ENCODE peak calls at places on chromosomes 16 and 17, in five cellular contexts. M is natural killer cell, Q is spleen, T is AG04449, R is psoas muscle. A is an unnamed sample.

GRCh38 chr16:3175157-3176153 is 12.5 kb upstream of the OR1F1 start:
- DNase-seq in M (no peak), Q (peak), T (no peak), R (no peak), A (no peak)

GRCh38 chr17:56319531-56319930 is 166.3 kb downstream of the ANKFN1 start:
- DNase-seq in M (no peak), Q (no peak), T (no peak), R (no peak), A (no peak)

GRCh38 chr17:63918305-63918704 is 334 bp downstream of the GH1 start:
- DNase-seq in M (no peak), Q (no peak), T (no peak), R (no peak), A (no peak)

GRCh38 chr17:27455914-27456680 is at the start of gene KSR1:
- DNase-seq in M (peak), Q (peak), T (no peak), R (peak), A (peak)

GRCh38 chr16:68722119-68723024 is 14.7 kb upstream of the CDH1 start:
- DNase-seq in M (no peak), Q (no peak), T (no peak), R (no peak), A (no peak)

GRCh38 chr17:57294629-57295501 is 38.5 kb downstream of the MSI2 start:
- DNase-seq in M (no peak), Q (no peak), T (no peak), R (peak), A (no peak)

GRCh38 chr17:55576237-55576998 is 65.2 kb upstream of the SMIM36 start:
- DNase-seq in M (no peak), Q (no peak), T (no peak), R (no peak), A (no peak)

GRCh38 chr17:66474258-66474657 is 171.8 kb downstream of the PRKCA start:
- DNase-seq in M (no peak), Q (no peak), T (no peak), R (no peak), A (no peak)

GRCh38 chr17:83193336-83194188 is 114.2 kb downstream of the METRNL start:
- DNase-seq in M (peak), Q (peak), T (no peak), R (peak), A (no peak)

GRCh38 chr17:72370819-72371218 is 250.0 kb downstream of the SOX9 start:
- DNase-seq in M (no peak), Q (no peak), T (no peak), R (no peak), A (no peak)

GRCh38 chr17:55612691-55613141 is 101.5 kb upstream of the SMIM36 start:
- DNase-seq in M (no peak), Q (peak), T (no peak), R (no peak), A (no peak)

GRCh38 chr17:67514998-67515397 is 137.9 kb downstream of the PITPNC1 start:
- DNase-seq in M (no peak), Q (no peak), T (no peak), R (no peak), A (no peak)

GRCh38 chr16:56041556-56042140 is 149.6 kb upstream of the GNAO1 start:
- DNase-seq in M (no peak), Q (no peak), T (no peak), R (no peak), A (peak)

GRCh38 chr16:84065536-84066132 is 23.0 kb upstream of the SLC38A8 start:
- DNase-seq in M (no peak), Q (peak), T (no peak), R (no peak), A (peak)

GRCh38 chr17:48310748-48311213 is 119.2 kb downstream of the SKAP1 start:
- DNase-seq in M (no peak), Q (peak), T (no peak), R (no peak), A (peak)

GRCh38 chr16:84138824-84139627 is 6.0 kb downstream of the HSDL1 start:
- DNase-seq in M (no peak), Q (no peak), T (no peak), R (peak), A (no peak)

GRCh38 chr17:60315650-60316049 is 76.3 kb downstream of the USP32 start:
- DNase-seq in M (no peak), Q (no peak), T (no peak), R (no peak), A (no peak)

GRCh38 chr17:28599311-28600184 is 723 bp upstream of the SPAG5 start:
- DNase-seq in M (peak), Q (peak), T (peak), R (peak), A (no peak)

GRCh38 chr17:35117984-35118383 is 1.7 kb downstream of the RAD51D start:
- DNase-seq in M (no peak), Q (no peak), T (no peak), R (no peak), A (no peak)

GRCh38 chr16:55842369-55843104 is 9.6 kb upstream of the CES1 start:
- DNase-seq in M (no peak), Q (no peak), T (no peak), R (no peak), A (no peak)

GRCh38 chr17:57506253-57506911 is 238.7 kb downstream of the CCDC182 start:
- DNase-seq in M (no peak), Q (no peak), T (no peak), R (no peak), A (no peak)

GRCh38 chr17:8225813-8226535 is 15.6 kb upstream of the AURKB start:
- DNase-seq in M (peak), Q (no peak), T (no peak), R (no peak), A (no peak)

GRCh38 chr17:68288804-68289203 is 2.1 kb downstream of the SLC16A6 start:
- DNase-seq in M (no peak), Q (no peak), T (no peak), R (no peak), A (no peak)

GRCh38 chr17:64343833-64344637 is 46.6 kb downstream of the PECAM1 start:
- DNase-seq in M (no peak), Q (peak), T (peak), R (peak), A (no peak)

GRCh38 chr16:1002399-1003161 is 21.0 kb downstream of the SOX8 start:
- DNase-seq in M (no peak), Q (no peak), T (no peak), R (no peak), A (no peak)

GRCh38 chr17:59456428-59456827 is 109.0 kb upstream of the DHX40 start:
- DNase-seq in M (no peak), Q (no peak), T (no peak), R (no peak), A (no peak)

GRCh38 chr17:83196088-83196765 is 116.8 kb downstream of the METRNL start:
- DNase-seq in M (peak), Q (peak), T (no peak), R (peak), A (no peak)

GRCh38 chr16:89243664-89244063 is 26.2 kb downstream of the ZNF778 start:
- DNase-seq in M (no peak), Q (no peak), T (no peak), R (no peak), A (no peak)

GRCh38 chr17:14745122-14745521 is 444.2 kb downstream of the HS3ST3B1 start:
- DNase-seq in M (no peak), Q (no peak), T (no peak), R (no peak), A (no peak)

GRCh38 chr17:80382956-80383355 is 32.0 kb upstream of the ENDOV start:
- DNase-seq in M (no peak), Q (no peak), T (no peak), R (peak), A (no peak)

GRCh38 chr17:55005520-55005919 is 37.0 kb downstream of the STXBP4 start:
- DNase-seq in M (no peak), Q (no peak), T (no peak), R (no peak), A (no peak)

GRCh38 chr16:30656388-30656787 is 1.8 kb upstream of the FBRS start:
- DNase-seq in M (no peak), Q (no peak), T (no peak), R (no peak), A (no peak)

GRCh38 chr17:4604111-4604644 is 19.8 kb downstream of the SMTNL2 start:
- DNase-seq in M (no peak), Q (peak), T (no peak), R (peak), A (no peak)

GRCh38 chr16:4371481-4372314 is at the start of gene VASN:
- DNase-seq in M (peak), Q (peak), T (no peak), R (peak), A (peak)

GRCh38 chr16:57571098-57571497 is 28.7 kb downstream of the ADGRG5 start:
- DNase-seq in M (no peak), Q (no peak), T (no peak), R (no peak), A (no peak)

GRCh38 chr17:34837796-34838195 is 123.5 kb downstream of the CCT6B start:
- DNase-seq in M (no peak), Q (no peak), T (no peak), R (no peak), A (no peak)

GRCh38 chr16:57736419-57737281 is 1.1 kb downstream of the KATNB1 start:
- DNase-seq in M (no peak), Q (peak), T (peak), R (no peak), A (no peak)

DNA sequence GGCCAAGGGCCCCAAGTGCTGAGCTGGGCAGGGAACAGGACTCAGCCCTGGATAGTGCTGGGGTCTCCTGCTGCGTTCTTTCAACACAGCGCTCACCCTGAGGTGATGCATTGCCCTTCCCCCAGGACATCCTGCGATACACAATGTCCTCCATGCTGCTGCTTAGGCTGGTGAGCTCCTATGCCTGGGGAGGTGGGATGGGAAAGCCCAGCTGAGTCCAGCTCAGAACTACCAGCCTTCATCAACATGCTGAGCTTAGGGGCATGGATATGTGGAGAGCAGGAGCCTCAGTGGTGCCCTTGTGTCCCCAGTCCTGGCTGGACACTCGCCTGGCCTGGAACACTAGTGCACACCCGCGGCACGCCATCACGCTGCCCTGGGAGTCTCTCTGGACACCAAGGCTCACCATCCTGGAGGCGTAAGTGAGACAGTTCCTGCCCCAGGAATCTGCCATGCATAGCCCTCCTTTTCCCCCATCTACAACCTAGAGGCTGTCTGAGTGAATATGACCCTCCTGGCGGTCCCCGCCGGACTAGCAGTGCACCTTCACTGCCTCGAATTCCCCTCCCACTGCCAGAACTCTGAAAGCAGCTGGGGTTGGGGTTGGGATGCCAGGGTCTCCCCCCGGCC is 710 bp downstream of the ZACN start:
- DNase-seq in M (no peak), Q (no peak), T (no peak), R (no peak), A (no peak)
- TF ChIP-seq CTCF in M (no peak), Q (no peak), T (no peak), R (no peak), A (peak)

DNA sequence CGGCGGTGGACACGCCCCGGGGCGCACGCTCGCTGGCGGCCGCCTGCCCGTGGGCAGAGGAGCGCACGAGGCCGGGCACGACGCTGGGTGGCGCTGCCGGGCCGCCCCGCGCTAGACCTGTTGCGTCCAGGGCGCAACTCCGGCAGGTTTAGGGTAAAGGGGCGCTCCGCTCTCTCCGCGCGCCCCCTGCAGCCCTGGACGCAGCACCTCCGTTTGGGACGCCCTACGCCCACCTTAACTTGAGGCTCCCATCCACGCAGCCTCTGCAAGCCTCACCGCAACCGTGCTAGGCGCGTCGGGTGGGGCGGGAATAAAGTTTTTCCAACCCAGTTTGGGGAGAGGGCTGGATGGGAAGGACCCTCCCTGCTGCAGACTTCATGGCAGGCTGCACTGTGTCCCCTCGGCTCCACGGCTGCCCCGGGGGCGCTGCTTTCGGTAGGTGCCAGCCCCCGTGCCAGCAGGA is 299 bp upstream of the SYT17 start:
- DNase-seq in M (peak), Q (peak), T (no peak), R (peak), A (peak)
- TF ChIP-seq CTCF in M (no peak), Q (peak), T (peak), R (peak), A (peak)

GRCh38 chr17:42456223-42457106 is 2.2 kb upstream of the ATP6V0A1 start:
- DNase-seq in M (no peak), Q (no peak), T (peak), R (no peak), A (no peak)
- TF ChIP-seq CTCF in M (no peak), Q (no peak), T (no peak), R (no peak), A (no peak)

GRCh38 chr16:77219437-77219836 is 20.2 kb downstream of the SYCE1L start:
- DNase-seq in M (no peak), Q (no peak), T (no peak), R (no peak), A (no peak)

GRCh38 chr16:77221482-77221881 is 22.3 kb downstream of the SYCE1L start:
- DNase-seq in M (no peak), Q (no peak), T (no peak), R (no peak), A (no peak)

GRCh38 chr16:77220427-77220826 is 21.2 kb downstream of the SYCE1L start:
- DNase-seq in M (no peak), Q (no peak), T (no peak), R (no peak), A (no peak)

GRCh38 chr16:77225182-77225581 is 26.0 kb downstream of the SYCE1L start:
- DNase-seq in M (no peak), Q (no peak), T (no peak), R (no peak), A (no peak)

DNA sequence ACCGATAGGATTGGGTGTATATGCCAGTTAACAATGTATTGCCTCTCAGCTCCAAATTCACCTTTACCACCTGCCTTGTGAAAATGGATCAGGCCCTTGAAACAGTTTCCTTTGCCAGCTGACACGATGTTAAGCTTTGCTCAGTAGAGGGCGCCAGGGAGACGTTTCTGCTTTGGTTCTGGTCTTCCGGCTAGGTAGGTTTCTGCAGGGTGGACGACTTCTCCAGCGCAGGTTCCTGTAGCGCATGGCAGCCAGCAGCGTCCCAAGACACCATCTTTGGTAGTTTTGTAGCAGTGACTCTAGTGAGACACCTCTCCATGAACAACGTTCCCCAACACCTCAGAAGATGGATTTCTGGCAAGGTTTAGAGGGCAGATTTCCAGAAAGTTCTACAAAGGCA is 24.0 kb downstream of the SYCE1L start:
- DNase-seq in M (no peak), Q (no peak), T (no peak), R (no peak), A (no peak)
- TF ChIP-seq CTCF in M (peak), Q (peak), T (peak), R (no peak), A (peak)

DNA sequence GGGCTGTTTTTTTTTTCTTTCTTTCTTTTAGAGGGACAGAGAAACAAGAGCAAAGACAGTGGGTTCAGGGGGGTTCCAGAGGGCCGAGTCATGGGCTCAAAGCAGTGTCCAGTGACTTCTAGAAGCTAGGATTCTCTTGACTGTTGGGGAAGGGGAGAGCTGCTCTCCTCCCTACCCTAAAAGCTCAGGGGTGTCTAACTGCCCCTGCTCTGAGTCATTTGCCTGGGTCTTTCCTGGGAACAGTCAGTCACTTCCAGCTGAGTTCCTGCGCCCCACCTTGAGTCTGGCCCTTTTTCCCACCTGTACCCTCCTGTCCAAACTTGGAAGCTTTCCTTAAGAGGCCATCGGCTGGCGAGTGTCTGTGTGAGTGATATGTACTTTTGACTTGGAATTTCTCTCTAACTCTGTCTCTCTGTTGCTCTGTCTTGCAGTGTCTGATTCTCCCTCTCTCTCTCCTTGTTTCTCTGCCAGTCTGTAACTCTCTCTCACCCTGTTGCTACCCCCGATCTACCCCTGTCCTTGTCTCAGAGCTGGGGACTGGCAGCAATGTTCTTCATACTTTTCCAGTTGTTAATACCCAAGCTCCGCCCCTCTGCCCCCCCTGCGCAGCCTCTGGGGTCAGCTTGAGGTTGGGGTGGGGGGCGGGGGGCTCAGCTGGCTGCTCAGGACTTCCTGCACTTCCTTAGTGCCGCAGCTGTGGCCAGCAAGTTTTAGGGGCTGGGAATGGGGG is 2.4 kb downstream of the THRA start:
- DNase-seq in M (no peak), Q (no peak), T (no peak), R (no peak), A (no peak)
- TF ChIP-seq CTCF in M (no peak), Q (no peak), T (no peak), R (no peak), A (no peak)

DNA sequence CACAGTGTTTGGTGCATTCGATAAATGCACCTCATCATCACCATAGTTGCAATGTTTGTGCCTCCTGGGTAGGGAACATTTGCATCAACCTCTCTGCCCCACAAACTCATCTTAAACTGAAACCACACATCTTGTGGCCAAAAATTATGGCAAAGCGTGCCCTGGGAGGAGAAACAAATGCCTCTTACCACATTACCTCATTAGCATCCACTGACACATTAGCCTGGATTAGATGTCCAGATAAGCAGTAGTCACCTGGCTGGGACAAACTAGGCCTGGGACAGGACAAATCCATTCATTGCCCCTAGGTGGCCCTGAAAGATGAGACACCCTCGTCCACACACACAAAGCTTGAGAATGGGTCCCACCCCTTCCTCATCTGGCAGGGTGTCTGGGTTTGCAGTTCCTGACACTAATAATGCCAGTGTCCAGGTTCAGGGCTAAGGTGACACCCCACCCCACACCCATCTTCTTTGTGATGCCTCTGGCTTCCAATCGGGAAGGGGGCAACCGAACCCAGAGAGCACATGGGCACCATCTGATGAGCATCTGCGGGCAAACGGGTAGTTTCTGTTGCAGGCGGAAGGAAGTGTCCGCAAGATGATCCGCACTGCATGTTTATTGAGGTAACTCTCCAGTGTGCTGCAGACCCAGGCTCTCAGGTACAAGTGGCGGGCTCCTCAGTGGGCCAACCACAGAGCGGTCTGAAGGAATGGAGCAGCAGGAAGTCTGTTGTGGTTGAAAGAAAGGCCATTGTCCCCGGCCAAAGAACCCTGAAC is 8.6 kb downstream of the XYLT1 start:
- DNase-seq in M (peak), Q (peak), T (no peak), R (no peak), A (no peak)
- TF ChIP-seq CTCF in M (peak), Q (no peak), T (no peak), R (no peak), A (no peak)

DNA sequence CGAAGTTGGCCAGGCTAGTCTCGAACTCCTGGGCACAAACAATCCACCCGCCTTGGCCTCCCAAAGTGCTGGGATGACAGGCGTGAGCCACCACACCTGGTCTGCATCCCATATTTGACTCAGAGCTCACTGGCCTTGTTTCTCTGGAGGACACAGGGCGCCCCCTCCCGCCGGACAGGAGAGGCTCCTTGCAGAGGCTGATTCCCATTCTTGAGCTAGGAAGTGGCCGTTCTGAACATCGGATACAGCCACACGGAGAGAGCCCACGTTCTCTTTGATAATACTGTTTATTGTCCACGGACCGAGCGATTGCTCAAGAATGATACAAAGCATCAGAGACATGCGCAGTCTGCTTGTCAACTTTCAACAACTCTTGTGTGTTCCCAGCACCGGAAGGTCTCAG is 12.1 kb upstream of the USP36 start:
- DNase-seq in M (no peak), Q (no peak), T (no peak), R (peak), A (no peak)
- TF ChIP-seq CTCF in M (no peak), Q (no peak), T (no peak), R (no peak), A (no peak)

GRCh38 chr17:43365356-43365755 is 33.4 kb upstream of the ARL4D start:
- DNase-seq in M (no peak), Q (no peak), T (no peak), R (no peak), A (no peak)
- TF ChIP-seq CTCF in M (no peak), Q (no peak), T (no peak), R (no peak), A (no peak)

GRCh38 chr16:53911506-53911905 is 207.6 kb downstream of the FTO start:
- DNase-seq in M (no peak), Q (no peak), T (no peak), R (no peak), A (no peak)
- TF ChIP-seq CTCF in M (no peak), Q (no peak), T (no peak), R (no peak), A (no peak)